ENCODE peak calls at places on chromosomes 2 and 18, in five cellular contexts. U, O, T, B and W are unnamed samples.

GRCh38 chr2:207711750-207712487 is 479 bp downstream of the CCNYL1 start:
- DNase-seq in U (peak; percentile 42), O (no peak), T (no peak), B (peak; percentile 72), W (peak; percentile 60)

GRCh38 chr2:149000168-149000938 is 38.1 kb upstream of the LYPD6B start:
- DNase-seq in U (no peak), O (no peak), T (no peak), B (no peak), W (no peak)

GRCh38 chr18:33755918-33756590 is 178.0 kb downstream of the ASXL3 start:
- DNase-seq in U (peak; percentile 87), O (peak; percentile 9), T (peak; percentile 96), B (peak; percentile 31), W (peak; percentile 35)

GRCh38 chr2:42351864-42352263 is 9.2 kb downstream of the COX7A2L start:
- DNase-seq in U (no peak), O (no peak), T (no peak), B (no peak), W (no peak)

GRCh38 chr2:21256006-21256405 is 132.2 kb downstream of the TDRD15 start:
- DNase-seq in U (peak; percentile 3), O (no peak), T (peak; percentile 12), B (peak; percentile 78), W (no peak)

GRCh38 chr2:238425505-238425978 is 1.2 kb upstream of the ASB1 start:
- DNase-seq in U (no peak), O (no peak), T (no peak), B (no peak), W (peak; percentile 23)

GRCh38 chr2:46645681-46646162 is 166.4 kb downstream of the TMEM247 start:
- DNase-seq in U (peak; percentile 92), O (peak; percentile 95), T (peak; percentile 99), B (peak; percentile 19), W (peak; percentile 38)

GRCh38 chr2:118842687-118843491 is 4.6 kb downstream of the EN1 start:
- DNase-seq in U (no peak), O (no peak), T (no peak), B (no peak), W (no peak)

GRCh38 chr18:13487237-13487636 is 239.1 kb downstream of the FAM210A start:
- DNase-seq in U (no peak), O (no peak), T (no peak), B (no peak), W (no peak)

GRCh38 chr2:70733428-70734185 is 34.4 kb downstream of the ADD2 start:
- DNase-seq in U (no peak), O (no peak), T (no peak), B (no peak), W (no peak)

GRCh38 chr2:53317863-53318262 is 449.7 kb upstream of the CHAC2 start:
- DNase-seq in U (no peak), O (no peak), T (no peak), B (no peak), W (no peak)

GRCh38 chr2:7730449-7730848 is 813.2 kb downstream of the RNF144A start:
- DNase-seq in U (no peak), O (no peak), T (no peak), B (no peak), W (no peak)

GRCh38 chr2:200321780-200322534 is 15.5 kb downstream of the SPATS2L start:
- DNase-seq in U (peak; percentile 55), O (no peak), T (no peak), B (no peak), W (no peak)

GRCh38 chr2:219270055-219270372 is 9.2 kb upstream of the DNAJB2 start:
- DNase-seq in U (no peak), O (no peak), T (no peak), B (no peak), W (no peak)

GRCh38 chr2:174198846-174199564 is 49.3 kb downstream of the OLA1 start:
- DNase-seq in U (peak; percentile 23), O (peak; percentile 38), T (no peak), B (no peak), W (no peak)

GRCh38 chr2:98469862-98470544 is 25.3 kb downstream of the INPP4A start:
- DNase-seq in U (no peak), O (no peak), T (no peak), B (no peak), W (no peak)

GRCh38 chr2:187404431-187405110 is 43.5 kb downstream of the CALCRL start:
- DNase-seq in U (peak; percentile 47), O (no peak), T (no peak), B (no peak), W (no peak)

GRCh38 chr2:121104721-121105141 is 180.3 kb downstream of the TFCP2L1 start:
- DNase-seq in U (peak; percentile 52), O (no peak), T (no peak), B (no peak), W (no peak)

GRCh38 chr2:48584551-48584950 is 33.1 kb upstream of the GTF2A1L start:
- DNase-seq in U (no peak), O (no peak), T (no peak), B (no peak), W (no peak)

GRCh38 chr2:201978333-201978732 is 55.3 kb upstream of the FZD7 start:
- DNase-seq in U (no peak), O (no peak), T (no peak), B (no peak), W (no peak)

GRCh38 chr2:197239434-197239833 is 71.1 kb downstream of the ANKRD44 start:
- DNase-seq in U (no peak), O (no peak), T (no peak), B (peak; percentile 70), W (no peak)

GRCh38 chr2:194602750-194603149 is 1054.3 kb upstream of the SLC39A10 start:
- DNase-seq in U (no peak), O (no peak), T (no peak), B (no peak), W (no peak)

GRCh38 chr18:39701839-39702238 is 2136.2 kb upstream of the CELF4 start:
- DNase-seq in U (peak; percentile 49), O (no peak), T (peak; percentile 90), B (no peak), W (no peak)

GRCh38 chr2:23673830-23674679 is 252.9 kb downstream of the ATAD2B start:
- DNase-seq in U (peak; percentile 18), O (no peak), T (no peak), B (peak; percentile 58), W (no peak)

GRCh38 chr2:178886006-178886405 is 78.8 kb upstream of the TTN start:
- DNase-seq in U (no peak), O (no peak), T (peak; percentile 34), B (no peak), W (peak; percentile 18)

GRCh38 chr18:76394780-76395476 is 100.1 kb downstream of the ZNF516 start:
- DNase-seq in U (no peak), O (no peak), T (peak; percentile 87), B (peak; percentile 34), W (no peak)

GRCh38 chr2:182593394-182593707 is 122.7 kb upstream of the DNAJC10 start:
- DNase-seq in U (peak; percentile 62), O (peak; percentile 42), T (peak; percentile 82), B (no peak), W (no peak)

DNA sequence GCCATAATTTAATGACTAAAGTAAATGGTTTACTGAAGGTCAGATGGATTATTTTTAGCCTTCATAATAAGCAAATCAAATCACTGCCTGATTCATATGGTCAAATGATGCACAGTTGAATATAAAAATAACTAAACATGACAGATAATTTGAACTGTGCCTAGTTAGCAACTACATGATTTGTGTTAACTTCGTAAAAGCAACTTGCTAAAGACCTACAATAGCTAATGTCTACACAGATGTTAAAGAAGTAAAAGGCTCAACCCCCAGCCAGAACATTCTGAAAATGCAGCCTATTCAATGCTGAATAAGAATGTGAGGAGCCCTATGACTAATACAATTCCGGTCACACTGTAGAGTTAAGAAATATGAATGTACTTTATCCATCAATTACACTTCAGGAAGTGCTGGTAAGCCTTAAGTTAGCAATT is 590.9 kb upstream of the CDH2 start:
- DNase-seq in U (peak; percentile 87), O (peak; percentile 37), T (peak; percentile 78), B (no peak), W (no peak)
- H3K4me3 ChIP-seq in U (no peak overlapping the region), O (no peak overlapping the region), T (no peak overlapping the region), B (no peak overlapping the region), W (no peak overlapping the region)

GRCh38 chr2:69383178-69383812 is 3.7 kb downstream of the GFPT1 start:
- DNase-seq in U (no peak), O (no peak), T (no peak), B (no peak), W (no peak)

GRCh38 chr2:69382547-69382946 is 4.5 kb downstream of the GFPT1 start:
- DNase-seq in U (peak; percentile 2), O (no peak), T (no peak), B (no peak), W (no peak)

GRCh38 chr2:69386376-69386775 is 651 bp downstream of the GFPT1 start:
- DNase-seq in U (no peak), O (no peak), T (no peak), B (no peak), W (no peak)

GRCh38 chr2:69385443-69386151 is 1.4 kb downstream of the GFPT1 start:
- DNase-seq in U (peak; percentile 67), O (no peak), T (peak; percentile 36), B (peak; percentile 24), W (no peak)

DNA sequence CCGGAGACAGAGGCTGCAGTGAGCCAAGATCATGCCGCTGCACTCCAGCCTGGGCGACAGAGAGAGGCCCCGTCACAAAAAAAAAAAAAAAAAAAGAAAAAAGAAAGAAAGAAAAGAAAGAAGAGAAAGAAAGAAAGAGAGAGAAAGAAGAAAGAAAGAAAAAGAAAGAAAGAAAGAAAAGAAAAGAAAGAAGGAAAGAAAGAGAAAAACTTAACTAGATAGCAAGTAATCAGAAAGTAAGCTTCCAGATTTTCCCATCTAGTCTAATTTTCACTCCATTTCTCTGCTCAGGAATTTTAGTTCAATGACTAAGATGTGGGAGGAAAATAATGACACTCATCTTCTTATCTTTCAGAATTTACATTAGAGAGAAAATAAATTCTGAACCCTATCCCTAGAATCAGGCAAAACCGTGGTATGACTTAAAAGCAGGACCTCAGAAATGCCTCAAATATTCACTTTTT is 2.4 kb downstream of the GFPT1 start:
- DNase-seq in U (peak; percentile 20), O (no peak), T (no peak), B (no peak), W (no peak)
- H3K4me3 ChIP-seq in U (peak overlapping the region; percentile 30), O (peak overlapping the region; percentile 29), T (no peak overlapping the region), B (peak overlapping the region; percentile 77), W (no peak overlapping the region)

DNA sequence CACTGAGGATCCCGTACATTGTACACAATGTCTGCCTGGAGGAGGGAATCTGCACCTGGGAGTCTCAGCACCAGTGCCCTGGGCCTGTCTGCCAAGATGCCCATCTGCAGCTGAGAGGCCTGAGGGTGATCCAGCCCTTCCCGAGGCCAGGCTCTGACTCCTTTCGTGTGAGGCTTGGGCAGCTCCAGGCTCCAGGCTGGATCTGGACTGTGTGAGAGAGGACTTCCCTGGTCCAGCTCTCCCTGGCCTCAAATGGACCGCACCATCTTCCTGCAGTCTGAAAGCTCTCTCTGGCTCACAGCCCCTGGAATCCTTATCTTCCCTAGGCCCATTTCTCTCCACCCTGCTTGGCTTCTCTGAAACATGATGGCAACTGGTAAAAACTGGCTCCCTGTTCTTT is 324.6 kb downstream of the DYSF start:
- DNase-seq in U (no peak), O (no peak), T (no peak), B (no peak), W (no peak)
- H3K4me3 ChIP-seq in U (no peak overlapping the region), O (no peak overlapping the region), T (no peak overlapping the region), B (no peak overlapping the region), W (no peak overlapping the region)

DNA sequence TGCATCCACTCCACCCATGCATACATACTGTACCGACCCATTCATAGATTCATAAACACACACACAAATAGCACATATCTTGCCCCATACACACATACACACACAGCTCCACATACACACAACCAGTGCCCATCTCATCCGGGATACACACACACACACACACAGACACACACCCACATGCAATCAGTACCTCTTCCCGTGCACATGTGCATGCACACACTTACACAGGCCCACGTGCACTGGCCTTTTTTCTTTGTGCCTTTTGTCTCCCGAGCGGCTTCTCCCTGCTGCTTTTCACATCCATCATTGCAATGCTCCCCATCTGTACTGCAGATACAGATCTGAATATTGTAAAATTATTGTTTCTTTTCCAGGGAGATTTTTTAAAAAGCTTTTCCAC is 393.3 kb downstream of the CTNNA2 start:
- DNase-seq in U (no peak), O (no peak), T (no peak), B (no peak), W (no peak)
- H3K4me3 ChIP-seq in U (no peak overlapping the region), O (no peak overlapping the region), T (no peak overlapping the region), B (no peak overlapping the region), W (no peak overlapping the region)